ENCODE peak calls at places on chromosomes 3 and 15, in six cellular contexts. E is transverse colon, T is uterus, Y is ovary, G is breast epithelium, W is HCT116. S is an unnamed sample.

GRCh38 chr3:20739814-20740213 is 553.8 kb upstream of the SGO1 start:
- DNase-seq in W (no peak), G (no peak), Y (no peak), E (no peak), T (no peak), S (no peak)

GRCh38 chr15:56733131-56734012 is at the start of gene ZNF280D:
- DNase-seq in G (peak; percentile 84), Y (peak; percentile 89), W (peak; percentile 69), T (peak; percentile 90), E (peak; percentile 91), S (peak; percentile 93)

GRCh38 chr15:92140802-92141201 is 252.9 kb upstream of the ST8SIA2 start:
- DNase-seq in W (no peak), Y (no peak), E (no peak), G (no peak), T (no peak), S (no peak)

GRCh38 chr3:129261850-129262249 is 12.4 kb downstream of the COPG1 start:
- DNase-seq in W (no peak), T (no peak), E (no peak), Y (no peak), G (peak; percentile 2), S (no peak)

GRCh38 chr3:151278223-151278622 is at the start of gene P2RY14:
- DNase-seq in Y (no peak), E (no peak), G (no peak), T (no peak), W (no peak), S (no peak)

GRCh38 chr3:181567446-181568075 is 144.2 kb upstream of the SOX2 start:
- DNase-seq in W (no peak), T (no peak), E (no peak), G (no peak), Y (no peak), S (no peak)

GRCh38 chr15:84818221-84819131 is 1.3 kb downstream of the ALPK3 start:
- DNase-seq in Y (no peak), T (no peak), W (no peak), E (no peak), G (no peak), S (peak; percentile 87)

GRCh38 chr15:83199288-83199687 is 8.3 kb downstream of the HDGFL3 start:
- DNase-seq in W (no peak), E (no peak), Y (no peak), T (no peak), G (no peak), S (no peak)

GRCh38 chr3:13262493-13263211 is 157.5 kb downstream of the NUP210 start:
- DNase-seq in G (no peak), W (no peak), E (no peak), Y (no peak), T (no peak), S (no peak)

GRCh38 chr3:165852150-165852549 is 14.9 kb upstream of the BCHE start:
- DNase-seq in G (no peak), Y (no peak), E (no peak), W (no peak), T (no peak), S (no peak)

GRCh38 chr3:122030381-122031122 is 8.5 kb upstream of the ILDR1 start:
- DNase-seq in G (no peak), T (no peak), W (no peak), E (no peak), Y (no peak), S (no peak)

GRCh38 chr15:71231678-71232224 is 116.5 kb downstream of the THSD4 start:
- DNase-seq in Y (peak; percentile 31), T (peak; percentile 59), G (no peak), E (no peak), W (no peak), S (peak; percentile 17)

GRCh38 chr3:29593802-29594201 is 312.9 kb downstream of the RBMS3 start:
- DNase-seq in Y (no peak), T (no peak), G (no peak), W (no peak), E (no peak), S (no peak)

GRCh38 chr15:28786521-28786920 is 61.9 kb downstream of the GOLGA6L7 start:
- DNase-seq in G (no peak), E (no peak), Y (no peak), T (no peak), W (no peak), S (no peak)

GRCh38 chr15:91224750-91225380 is 124.8 kb downstream of the SV2B start:
- DNase-seq in T (no peak), W (peak; percentile 47), E (no peak), Y (no peak), G (no peak), S (no peak)

GRCh38 chr3:107543666-107544065 is 20.9 kb downstream of the BBX start:
- DNase-seq in W (no peak), Y (no peak), E (no peak), G (no peak), T (no peak), S (no peak)

GRCh38 chr3:22175899-22176298 is 424.9 kb upstream of the ZNF385D start:
- DNase-seq in G (no peak), E (no peak), T (no peak), Y (no peak), W (no peak), S (no peak)

GRCh38 chr15:39171944-39172368 is 408.9 kb upstream of the THBS1 start:
- DNase-seq in G (no peak), W (peak; percentile 82), Y (peak; percentile 70), E (peak; percentile 41), T (peak; percentile 74), S (peak; percentile 70)

GRCh38 chr3:122493296-122493695 is 21.4 kb downstream of the KPNA1 start:
- DNase-seq in Y (no peak), W (no peak), E (no peak), T (no peak), G (no peak), S (no peak)

GRCh38 chr3:37861540-37862051 is at the start of gene CTDSPL:
- DNase-seq in Y (peak; percentile 55), G (peak; percentile 56), W (no peak), E (peak; percentile 54), T (peak; percentile 38), S (no peak)

GRCh38 chr3:134357914-134358811 is 16.1 kb downstream of the AMOTL2 start:
- DNase-seq in E (no peak), W (peak; percentile 52), Y (peak; percentile 48), T (peak; percentile 57), G (no peak), S (peak; percentile 71)

DNA sequence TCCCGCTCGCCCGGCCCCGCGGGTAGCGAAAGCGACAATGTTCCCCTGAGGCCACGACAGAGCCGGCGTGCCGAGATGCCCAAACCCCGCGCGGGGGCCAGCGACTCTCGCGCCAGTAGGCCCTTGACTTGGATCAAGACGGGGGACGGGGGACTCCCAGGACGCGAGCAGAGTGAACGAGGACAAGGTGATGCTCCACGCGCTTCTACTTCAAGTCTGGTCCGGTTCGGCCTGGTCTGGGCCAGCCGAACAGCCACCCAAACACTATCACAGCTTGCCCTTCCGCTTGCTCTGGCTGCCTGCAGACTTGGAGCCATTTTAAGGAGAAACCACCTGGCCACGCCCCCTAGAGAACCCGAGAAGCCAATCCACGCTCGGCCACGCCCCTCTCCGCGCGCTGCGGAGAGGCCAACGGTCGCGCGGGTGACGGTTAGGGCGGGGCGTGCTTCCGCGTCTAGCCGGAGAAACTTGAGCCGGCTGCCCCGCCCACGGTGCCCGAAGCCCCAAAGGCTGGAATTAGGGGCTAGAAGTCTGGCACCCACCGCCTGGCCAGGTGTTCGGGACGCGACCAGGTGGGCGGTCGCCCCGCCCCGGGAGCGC is 608 bp upstream of the NDUFAF3 start:
- DNase-seq in T (peak; percentile 99), Y (peak; percentile 99), G (peak; percentile 99), E (peak; percentile 100), W (peak; percentile 96), S (peak; percentile 100)
- TF ChIP-seq POLR2A in T (peak; percentile 96), Y (peak; percentile 92), G (peak; percentile 99), E (peak; percentile 100), W (peak; percentile 100), S (peak; percentile 98)

GRCh38 chr3:48555231-48555948 is 1.2 kb downstream of the PFKFB4 start:
- DNase-seq in G (no peak), Y (no peak), W (no peak), T (no peak), E (no peak), S (no peak)

GRCh38 chr3:48553886-48554845 is 2.4 kb downstream of the PFKFB4 start:
- DNase-seq in E (no peak), G (no peak), W (no peak), Y (no peak), T (no peak), S (no peak)

GRCh38 chr3:48548731-48549705 is 7.6 kb downstream of the PFKFB4 start:
- DNase-seq in E (peak; percentile 88), W (peak; percentile 54), Y (peak; percentile 75), G (peak; percentile 83), T (peak; percentile 85), S (peak; percentile 95)

GRCh38 chr3:48555949-48556795 is 431 bp downstream of the PFKFB4 start:
- DNase-seq in Y (no peak), W (no peak), E (no peak), T (no peak), G (no peak), S (no peak)

GRCh38 chr3:48552111-48552911 is 4.3 kb downstream of the PFKFB4 start:
- DNase-seq in E (no peak), T (no peak), Y (no peak), G (no peak), W (no peak), S (no peak)
- H3K4me1 ChIP-seq in E (peaks cover 32% of the 10 kb centered on the region), T (no peaks in the 10 kb centered on the region), Y (peaks cover 3% of the 10 kb centered on the region), G (no peaks in the 10 kb centered on the region), W (peaks cover 4% of the 10 kb centered on the region), S (peaks cover 7% of the 10 kb centered on the region)

DNA sequence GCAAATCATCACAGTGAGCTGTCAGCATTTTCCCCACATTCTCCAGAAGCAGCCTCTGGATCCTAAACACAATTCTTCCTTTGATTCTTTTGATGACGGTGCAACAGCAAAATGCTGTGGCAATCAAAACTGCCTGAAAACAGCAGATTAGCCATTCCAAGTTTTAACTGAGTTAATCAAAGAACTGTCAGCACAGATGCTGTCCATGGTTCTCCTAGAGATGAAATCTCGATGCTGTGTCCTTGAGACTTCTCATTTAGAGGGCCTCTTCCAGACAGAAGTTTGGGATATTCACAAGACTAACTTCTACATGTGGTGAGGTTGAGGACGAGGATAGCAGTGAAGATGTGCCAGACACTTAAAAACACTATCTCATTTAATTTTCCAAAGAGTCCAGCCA is 50.4 kb upstream of the GYG1 start:
- DNase-seq in W (no peak), E (no peak), Y (no peak), T (no peak), G (no peak), S (no peak)
- TF ChIP-seq POLR2A in W (no peak), E (no peak), Y (no peak), T (no peak), G (no peak), S (no peak)

GRCh38 chr15:41881086-41881485 is 12.8 kb downstream of the SPTBN5 start:
- DNase-seq in W (no peak), G (no peak), T (no peak), E (no peak), Y (no peak), S (no peak)
- H3K4me1 ChIP-seq in W (no peaks in the 10 kb centered on the region), G (no peaks in the 10 kb centered on the region), T (no peaks in the 10 kb centered on the region), E (peaks cover 13% of the 10 kb centered on the region), Y (peaks cover 5% of the 10 kb centered on the region), S (peaks cover 11% of the 10 kb centered on the region)

S was measured in adrenal gland.